ENCODE peak calls at places on chromosomes 6 and 20, in four cellular contexts. D is HepG2, F is K562, S is WTC11. A is an unnamed sample.

GRCh38 chr6:63521475-63522210 is 50.6 kb upstream of the LOC128125822 start:
- DNase-seq in D (peak), S (no peak), F (no peak), A (no peak)

GRCh38 chr20:2742934-2743559 is 50.5 kb downstream of the EBF4 start:
- DNase-seq in S (peak), F (peak), D (peak), A (no peak)

GRCh38 chr6:159389695-159390094 is 220.5 kb downstream of the FNDC1 start:
- DNase-seq in S (no peak), D (no peak), F (no peak), A (no peak)

GRCh38 chr6:157535354-157536217 is 154.6 kb downstream of the ZDHHC14 start:
- DNase-seq in F (no peak), S (no peak), D (peak), A (peak)

GRCh38 chr6:27810768-27811298 is 101.4 kb downstream of the OR2B2 start:
- DNase-seq in D (no peak), F (no peak), S (no peak), A (no peak)

GRCh38 chr6:16684195-16684689 is 77.0 kb downstream of the ATXN1 start:
- DNase-seq in S (no peak), D (peak), F (no peak), A (no peak)

GRCh38 chr20:50309280-50309763 is 118.7 kb downstream of the CEBPB start:
- DNase-seq in S (no peak), D (no peak), F (no peak), A (no peak)

GRCh38 chr6:156269751-156270369 is 507.3 kb upstream of the ARID1B start:
- DNase-seq in D (no peak), F (no peak), S (no peak), A (no peak)

GRCh38 chr6:141401851-141402250 is 730.9 kb upstream of the GJE1 start:
- DNase-seq in F (no peak), S (no peak), D (no peak), A (no peak)

GRCh38 chr6:56821005-56821432 is 133.9 kb upstream of the BEND6 start:
- DNase-seq in S (no peak), D (peak), F (no peak), A (no peak)

GRCh38 chr6:33779305-33779704 is 9.6 kb downstream of the LEMD2 start:
- DNase-seq in F (peak), D (no peak), S (no peak), A (no peak)

GRCh38 chr6:157455731-157456523 is 74.9 kb downstream of the ZDHHC14 start:
- DNase-seq in S (no peak), F (peak), D (no peak), A (no peak)

GRCh38 chr6:123662757-123663156 is 26.0 kb upstream of the TRDN start:
- DNase-seq in D (no peak), F (no peak), S (no peak), A (no peak)

GRCh38 chr20:58004146-58004545 is 224.3 kb downstream of the ANKRD60 start:
- DNase-seq in S (no peak), F (no peak), D (no peak), A (no peak)

GRCh38 chr6:69416739-69417138 is 380.1 kb downstream of the LMBRD1 start:
- DNase-seq in F (no peak), S (no peak), D (no peak), A (no peak)

GRCh38 chr6:52109073-52109635 is 21.7 kb upstream of the PKHD1 start:
- DNase-seq in S (no peak), F (no peak), D (no peak), A (no peak)

GRCh38 chr20:51562334-51563140 is 20.0 kb upstream of the NFATC2 start:
- DNase-seq in S (peak), F (no peak), D (no peak), A (no peak)

GRCh38 chr20:54668271-54669053 is 193.1 kb downstream of the DOK5 start:
- DNase-seq in F (peak), D (peak), S (peak), A (no peak)

GRCh38 chr6:127516676-127517273 is 2.4 kb downstream of the MTCL3 start:
- DNase-seq in D (peak), F (peak), S (peak), A (no peak)

GRCh38 chr6:11224252-11224965 is 8.1 kb downstream of the NEDD9 start:
- DNase-seq in D (no peak), F (no peak), S (no peak), A (peak)

GRCh38 chr20:61482425-61482887 is 230.4 kb downstream of the CDH4 start:
- DNase-seq in F (peak), D (no peak), S (no peak), A (no peak)

GRCh38 chr6:45024610-45025009 is 303.5 kb upstream of the RUNX2 start:
- DNase-seq in D (no peak), S (no peak), F (no peak), A (no peak)

GRCh38 chr6:11766589-11767450 is 11.8 kb downstream of the ADTRP start:
- DNase-seq in F (no peak), S (no peak), D (peak), A (no peak)

GRCh38 chr20:61660559-61660958 is 405.1 kb downstream of the TAF4 start:
- DNase-seq in S (no peak), F (no peak), D (no peak), A (no peak)

GRCh38 chr6:97189767-97190166 is 93.2 kb downstream of the MMS22L start:
- DNase-seq in D (no peak), S (no peak), F (no peak), A (no peak)

GRCh38 chr20:10537850-10538480 is 102.9 kb downstream of the SLX4IP start:
- DNase-seq in S (no peak), F (no peak), D (no peak), A (no peak)

GRCh38 chr20:9945406-9945805 is 89.4 kb upstream of the ANKEF1 start:
- DNase-seq in S (no peak), F (no peak), D (no peak), A (no peak)

GRCh38 chr6:163181666-163182180 is 232.8 kb upstream of the QKI start:
- DNase-seq in D (no peak), S (no peak), F (no peak), A (no peak)

GRCh38 chr20:58749979-58750378 is 57.4 kb downstream of the NPEPL1 start:
- DNase-seq in D (no peak), S (no peak), F (no peak), A (no peak)

GRCh38 chr20:18904624-18905023 is 91.0 kb downstream of the SCP2D1 start:
- DNase-seq in S (peak), D (no peak), F (no peak), A (no peak)

GRCh38 chr6:164419099-164419498 is 890.3 kb downstream of the C6orf118 start:
- DNase-seq in S (no peak), D (no peak), F (no peak), A (no peak)

GRCh38 chr6:36986704-36987047 is 680 bp upstream of the MTCH1 start:
- DNase-seq in D (no peak), S (no peak), F (no peak), A (no peak)

GRCh38 chr6:44594471-44594870 is 207.0 kb downstream of the CDC5L start:
- DNase-seq in D (no peak), F (no peak), S (peak), A (no peak)

GRCh38 chr20:58700121-58700780 is 7.7 kb downstream of the NPEPL1 start:
- DNase-seq in F (no peak), S (peak), D (no peak), A (no peak)

DNA sequence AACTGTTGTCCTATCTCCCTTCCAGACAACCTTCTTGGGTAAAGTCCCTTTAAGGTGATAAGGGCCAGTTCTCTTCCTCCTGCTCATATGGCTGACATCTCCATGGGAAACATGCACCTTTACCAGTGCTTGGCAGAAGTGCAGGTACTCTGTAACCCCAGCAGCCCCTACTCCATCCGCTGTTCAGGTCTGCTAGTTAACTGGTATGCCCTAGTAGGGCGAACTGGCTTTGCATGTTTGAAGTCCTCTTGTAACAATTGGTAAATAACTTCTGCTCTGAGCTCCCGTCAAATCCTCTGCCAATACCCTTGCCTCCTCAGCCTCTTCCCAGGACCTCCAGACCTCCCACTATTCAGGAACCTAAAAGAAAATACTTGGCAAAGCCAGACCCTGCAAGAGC is 703.8 kb downstream of the MAFB start:
- DNase-seq in S (no peak), D (no peak), F (no peak), A (no peak)
- TF ChIP-seq CBFB in S (no peak), D (no peak), F (no peak), A (no peak)

GRCh38 chr6:46882622-46883021 is 39.1 kb downstream of the ADGRF5 start:
- DNase-seq in F (no peak), S (no peak), D (no peak), A (no peak)
- TF ChIP-seq CBFB in F (no peak), S (no peak), D (no peak), A (no peak)

DNA sequence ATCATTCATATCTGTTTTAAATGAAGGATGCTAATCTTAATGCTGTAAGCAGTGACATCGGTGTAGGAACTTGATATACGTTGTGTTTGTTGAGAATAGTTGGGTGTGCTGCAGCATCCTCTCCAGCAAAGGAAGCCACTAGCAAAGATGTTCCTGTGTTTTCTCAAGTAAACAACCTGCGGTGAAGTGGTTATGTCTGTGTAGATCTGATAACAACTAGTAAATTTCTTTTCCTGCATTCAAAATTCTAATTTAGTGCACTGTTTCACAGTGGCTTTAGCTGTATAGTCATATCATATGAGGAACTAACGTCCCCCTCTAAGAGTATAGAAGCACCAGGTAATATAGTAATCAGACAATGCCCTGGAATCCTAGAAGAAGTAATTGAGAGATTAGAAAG is 38.7 kb downstream of the NCOA7 start:
- DNase-seq in S (no peak), D (no peak), F (no peak), A (no peak)
- TF ChIP-seq CBFB in S (no peak), D (no peak), F (no peak), A (no peak)

GRCh38 chr6:4402477-4402976 is 267.2 kb upstream of the ECI2 start:
- DNase-seq in S (no peak), F (no peak), D (peak), A (no peak)
- TF ChIP-seq CBFB in S (no peak), F (no peak), D (no peak), A (no peak)

GRCh38 chr6:146381486-146381885 is 162.1 kb upstream of the RAB32 start:
- DNase-seq in F (no peak), D (no peak), S (no peak), A (no peak)
- TF ChIP-seq CBFB in F (no peak), D (no peak), S (no peak), A (no peak)